ENCODE peak calls at places on chromosomes 6 and 20, in eight cellular contexts. One of them, this sample, is unnamed.
A peak's percentile ranks its signal among the peaks of the same experiment; 100 is the strongest.

GRCh38 chr20:58629213-58629575 is 21.9 kb upstream of the STX16 start:
- DNase-seq in activated CD4-positive, alpha-beta T cell treated with anti-CD3 and anti-CD28 coated beads for 1 hour: no peak
- DNase-seq in naive B cell: no peak
- DNase-seq in H9: no peak
- DNase-seq in effector memory CD8-positive, alpha-beta T cell: no peak
- DNase-seq in dermis blood vessel endothelial cell: no peak
- DNase-seq in NCI-H1417 treated with DMSO at 0.1 percent for 48 hours: no peak
- DNase-seq in Right ventricle myocardium inferior: no peak
- DNase-seq in this sample: no peak

GRCh38 chr20:46164166-46164565 is 46.1 kb downstream of the CD40 start:
- DNase-seq in activated CD4-positive, alpha-beta T cell treated with anti-CD3 and anti-CD28 coated beads for 1 hour: no peak
- DNase-seq in naive B cell: no peak
- DNase-seq in H9: no peak
- DNase-seq in effector memory CD8-positive, alpha-beta T cell: no peak
- DNase-seq in dermis blood vessel endothelial cell: no peak
- DNase-seq in NCI-H1417 treated with DMSO at 0.1 percent for 48 hours: no peak
- DNase-seq in Right ventricle myocardium inferior: no peak
- DNase-seq in this sample: no peak

GRCh38 chr6:81362246-81362645 is 390.2 kb downstream of the TENT5A start:
- DNase-seq in activated CD4-positive, alpha-beta T cell treated with anti-CD3 and anti-CD28 coated beads for 1 hour: no peak
- DNase-seq in naive B cell: no peak
- DNase-seq in H9: no peak
- DNase-seq in effector memory CD8-positive, alpha-beta T cell: no peak
- DNase-seq in dermis blood vessel endothelial cell: no peak
- DNase-seq in NCI-H1417 treated with DMSO at 0.1 percent for 48 hours: no peak
- DNase-seq in Right ventricle myocardium inferior: no peak
- DNase-seq in this sample: no peak

GRCh38 chr6:16969699-16970695 is 131.9 kb upstream of the STMND1 start:
- DNase-seq in activated CD4-positive, alpha-beta T cell treated with anti-CD3 and anti-CD28 coated beads for 1 hour: no peak
- DNase-seq in naive B cell: no peak
- DNase-seq in H9: no peak
- DNase-seq in effector memory CD8-positive, alpha-beta T cell: no peak
- DNase-seq in dermis blood vessel endothelial cell: no peak
- DNase-seq in NCI-H1417 treated with DMSO at 0.1 percent for 48 hours: no peak
- DNase-seq in Right ventricle myocardium inferior: no peak
- DNase-seq in this sample: no peak

GRCh38 chr6:39929733-39930461 is 4.4 kb downstream of the MOCS1 start:
- DNase-seq in activated CD4-positive, alpha-beta T cell treated with anti-CD3 and anti-CD28 coated beads for 1 hour: no peak
- DNase-seq in naive B cell: no peak
- DNase-seq in H9: no peak
- DNase-seq in effector memory CD8-positive, alpha-beta T cell: no peak
- DNase-seq in dermis blood vessel endothelial cell: peak; percentile 21
- DNase-seq in NCI-H1417 treated with DMSO at 0.1 percent for 48 hours: no peak
- DNase-seq in Right ventricle myocardium inferior: no peak
- DNase-seq in this sample: peak; percentile 3

GRCh38 chr6:110255356-110255755 is 75.1 kb downstream of the CDC40 start:
- DNase-seq in activated CD4-positive, alpha-beta T cell treated with anti-CD3 and anti-CD28 coated beads for 1 hour: no peak
- DNase-seq in naive B cell: no peak
- DNase-seq in H9: peak; percentile 70
- DNase-seq in effector memory CD8-positive, alpha-beta T cell: no peak
- DNase-seq in dermis blood vessel endothelial cell: peak; percentile 53
- DNase-seq in NCI-H1417 treated with DMSO at 0.1 percent for 48 hours: no peak
- DNase-seq in Right ventricle myocardium inferior: no peak
- DNase-seq in this sample: peak; percentile 36

GRCh38 chr6:9178066-9178465 is 742.7 kb upstream of the SLC35B3 start:
- DNase-seq in activated CD4-positive, alpha-beta T cell treated with anti-CD3 and anti-CD28 coated beads for 1 hour: no peak
- DNase-seq in naive B cell: no peak
- DNase-seq in H9: no peak
- DNase-seq in effector memory CD8-positive, alpha-beta T cell: no peak
- DNase-seq in dermis blood vessel endothelial cell: no peak
- DNase-seq in NCI-H1417 treated with DMSO at 0.1 percent for 48 hours: no peak
- DNase-seq in Right ventricle myocardium inferior: no peak
- DNase-seq in this sample: no peak

GRCh38 chr6:1208876-1209275 is 103.0 kb upstream of the FOXQ1 start:
- DNase-seq in activated CD4-positive, alpha-beta T cell treated with anti-CD3 and anti-CD28 coated beads for 1 hour: no peak
- DNase-seq in naive B cell: no peak
- DNase-seq in H9: no peak
- DNase-seq in effector memory CD8-positive, alpha-beta T cell: no peak
- DNase-seq in dermis blood vessel endothelial cell: no peak
- DNase-seq in NCI-H1417 treated with DMSO at 0.1 percent for 48 hours: no peak
- DNase-seq in Right ventricle myocardium inferior: no peak
- DNase-seq in this sample: no peak

GRCh38 chr6:39932386-39932785 is 1.9 kb downstream of the MOCS1 start:
- DNase-seq in activated CD4-positive, alpha-beta T cell treated with anti-CD3 and anti-CD28 coated beads for 1 hour: no peak
- DNase-seq in naive B cell: no peak
- DNase-seq in H9: no peak
- DNase-seq in effector memory CD8-positive, alpha-beta T cell: no peak
- DNase-seq in dermis blood vessel endothelial cell: no peak
- DNase-seq in NCI-H1417 treated with DMSO at 0.1 percent for 48 hours: no peak
- DNase-seq in Right ventricle myocardium inferior: no peak
- DNase-seq in this sample: no peak

GRCh38 chr6:169158182-169158573 is 95.5 kb downstream of the THBS2 start:
- DNase-seq in activated CD4-positive, alpha-beta T cell treated with anti-CD3 and anti-CD28 coated beads for 1 hour: no peak
- DNase-seq in naive B cell: no peak
- DNase-seq in H9: no peak
- DNase-seq in effector memory CD8-positive, alpha-beta T cell: no peak
- DNase-seq in dermis blood vessel endothelial cell: no peak
- DNase-seq in NCI-H1417 treated with DMSO at 0.1 percent for 48 hours: no peak
- DNase-seq in Right ventricle myocardium inferior: peak; percentile 83
- DNase-seq in this sample: peak; percentile 6

GRCh38 chr6:149478631-149479314 is 6.0 kb downstream of the ZC3H12D start:
- DNase-seq in activated CD4-positive, alpha-beta T cell treated with anti-CD3 and anti-CD28 coated beads for 1 hour: no peak
- DNase-seq in naive B cell: no peak
- DNase-seq in H9: no peak
- DNase-seq in effector memory CD8-positive, alpha-beta T cell: no peak
- DNase-seq in dermis blood vessel endothelial cell: no peak
- DNase-seq in NCI-H1417 treated with DMSO at 0.1 percent for 48 hours: no peak
- DNase-seq in Right ventricle myocardium inferior: no peak
- DNase-seq in this sample: no peak

GRCh38 chr6:13553646-13554045 is 20.8 kb upstream of the SIRT5 start:
- DNase-seq in activated CD4-positive, alpha-beta T cell treated with anti-CD3 and anti-CD28 coated beads for 1 hour: no peak
- DNase-seq in naive B cell: no peak
- DNase-seq in H9: no peak
- DNase-seq in effector memory CD8-positive, alpha-beta T cell: no peak
- DNase-seq in dermis blood vessel endothelial cell: no peak
- DNase-seq in NCI-H1417 treated with DMSO at 0.1 percent for 48 hours: no peak
- DNase-seq in Right ventricle myocardium inferior: no peak
- DNase-seq in this sample: no peak

GRCh38 chr6:135306740-135307420 is 125.8 kb downstream of the MYB start:
- DNase-seq in activated CD4-positive, alpha-beta T cell treated with anti-CD3 and anti-CD28 coated beads for 1 hour: no peak
- DNase-seq in naive B cell: no peak
- DNase-seq in H9: no peak
- DNase-seq in effector memory CD8-positive, alpha-beta T cell: no peak
- DNase-seq in dermis blood vessel endothelial cell: no peak
- DNase-seq in NCI-H1417 treated with DMSO at 0.1 percent for 48 hours: no peak
- DNase-seq in Right ventricle myocardium inferior: no peak
- DNase-seq in this sample: no peak

GRCh38 chr20:56460459-56460858 is 8.0 kb upstream of the RTF2 start:
- DNase-seq in activated CD4-positive, alpha-beta T cell treated with anti-CD3 and anti-CD28 coated beads for 1 hour: no peak
- DNase-seq in naive B cell: peak; percentile 34
- DNase-seq in H9: no peak
- DNase-seq in effector memory CD8-positive, alpha-beta T cell: peak; percentile 69
- DNase-seq in dermis blood vessel endothelial cell: no peak
- DNase-seq in NCI-H1417 treated with DMSO at 0.1 percent for 48 hours: no peak
- DNase-seq in Right ventricle myocardium inferior: no peak
- DNase-seq in this sample: no peak

GRCh38 chr6:836276-836853 is 143.4 kb upstream of the EXOC2 start:
- DNase-seq in activated CD4-positive, alpha-beta T cell treated with anti-CD3 and anti-CD28 coated beads for 1 hour: no peak
- DNase-seq in naive B cell: no peak
- DNase-seq in H9: no peak
- DNase-seq in effector memory CD8-positive, alpha-beta T cell: no peak
- DNase-seq in dermis blood vessel endothelial cell: no peak
- DNase-seq in NCI-H1417 treated with DMSO at 0.1 percent for 48 hours: no peak
- DNase-seq in Right ventricle myocardium inferior: no peak
- DNase-seq in this sample: no peak

GRCh38 chr20:33575302-33575701 is 85.4 kb downstream of the CBFA2T2 start:
- DNase-seq in activated CD4-positive, alpha-beta T cell treated with anti-CD3 and anti-CD28 coated beads for 1 hour: no peak
- DNase-seq in naive B cell: no peak
- DNase-seq in H9: no peak
- DNase-seq in effector memory CD8-positive, alpha-beta T cell: no peak
- DNase-seq in dermis blood vessel endothelial cell: no peak
- DNase-seq in NCI-H1417 treated with DMSO at 0.1 percent for 48 hours: no peak
- DNase-seq in Right ventricle myocardium inferior: no peak
- DNase-seq in this sample: no peak

GRCh38 chr20:7629880-7630279 is 310.4 kb downstream of the HAO1 start:
- DNase-seq in activated CD4-positive, alpha-beta T cell treated with anti-CD3 and anti-CD28 coated beads for 1 hour: no peak
- DNase-seq in naive B cell: no peak
- DNase-seq in H9: no peak
- DNase-seq in effector memory CD8-positive, alpha-beta T cell: no peak
- DNase-seq in dermis blood vessel endothelial cell: peak; percentile 2
- DNase-seq in NCI-H1417 treated with DMSO at 0.1 percent for 48 hours: no peak
- DNase-seq in Right ventricle myocardium inferior: no peak
- DNase-seq in this sample: no peak

GRCh38 chr6:52363222-52363867 is 1.4 kb downstream of the PAQR8 start:
- DNase-seq in activated CD4-positive, alpha-beta T cell treated with anti-CD3 and anti-CD28 coated beads for 1 hour: no peak
- DNase-seq in naive B cell: no peak
- DNase-seq in H9: no peak
- DNase-seq in effector memory CD8-positive, alpha-beta T cell: no peak
- DNase-seq in dermis blood vessel endothelial cell: peak; percentile 40
- DNase-seq in NCI-H1417 treated with DMSO at 0.1 percent for 48 hours: no peak
- DNase-seq in Right ventricle myocardium inferior: no peak
- DNase-seq in this sample: no peak

GRCh38 chr6:6654599-6655575 is 66.4 kb downstream of the LY86 start:
- DNase-seq in activated CD4-positive, alpha-beta T cell treated with anti-CD3 and anti-CD28 coated beads for 1 hour: no peak
- DNase-seq in naive B cell: no peak
- DNase-seq in H9: no peak
- DNase-seq in effector memory CD8-positive, alpha-beta T cell: no peak
- DNase-seq in dermis blood vessel endothelial cell: peak; percentile 94
- DNase-seq in NCI-H1417 treated with DMSO at 0.1 percent for 48 hours: no peak
- DNase-seq in Right ventricle myocardium inferior: no peak
- DNase-seq in this sample: peak; percentile 78

GRCh38 chr20:63979549-63980316 is at the start of gene SAMD10:
- DNase-seq in activated CD4-positive, alpha-beta T cell treated with anti-CD3 and anti-CD28 coated beads for 1 hour: peak; percentile 38
- DNase-seq in naive B cell: peak; percentile 66
- DNase-seq in H9: peak; percentile 60
- DNase-seq in effector memory CD8-positive, alpha-beta T cell: peak; percentile 62
- DNase-seq in dermis blood vessel endothelial cell: peak; percentile 50
- DNase-seq in NCI-H1417 treated with DMSO at 0.1 percent for 48 hours: no peak
- DNase-seq in Right ventricle myocardium inferior: no peak
- DNase-seq in this sample: peak; percentile 35

This sample was measured in endothelial cell of umbilical vein.